ENCODE peak calls at places on chromosomes 6 and 20, in seven cellular contexts. R is tibial artery, O is heart left ventricle, P is right cardiac atrium, M is trophoblast cell, V is endodermal cell, L is thyroid gland. W is an unnamed sample. For H3K4me1 and H3K27me3, the result is how much of the 10 kb centered on the place peaks cover.

GRCh38 chr6:9083108-9083507 is 647.8 kb upstream of the SLC35B3 start:
- DNase-seq in R (no peak), M (no peak), O (no peak), L (no peak), P (no peak), V (no peak), W (no peak)

GRCh38 chr6:111813247-111814162 is 59.7 kb downstream of the FYN start:
- DNase-seq in M (no peak), L (no peak), V (no peak), O (no peak), P (no peak), R (no peak), W (no peak)

GRCh38 chr20:9609892-9610502 is 95.6 kb downstream of the LAMP5 start:
- DNase-seq in L (peak), P (peak), V (peak), M (peak), R (no peak), O (peak), W (peak)

GRCh38 chr6:118893095-118893881 is 664 bp upstream of the ASF1A start:
- DNase-seq in P (peak), M (peak), L (peak), R (peak), O (no peak), V (no peak), W (no peak)

GRCh38 chr6:15512126-15512525 is 150.7 kb downstream of the DTNBP1 start:
- DNase-seq in R (no peak), P (no peak), M (no peak), V (no peak), L (peak), O (no peak), W (no peak)

GRCh38 chr6:101398716-101399626 is 5.5 kb downstream of the GRIK2 start:
- DNase-seq in V (peak), M (no peak), P (no peak), R (no peak), L (no peak), O (no peak), W (no peak)

GRCh38 chr20:3082306-3082951 is 2.1 kb downstream of the AVP start:
- DNase-seq in R (no peak), M (no peak), P (peak), L (no peak), O (no peak), V (peak), W (no peak)

GRCh38 chr6:125888989-125889656 is 67.4 kb upstream of the HINT3 start:
- DNase-seq in M (peak), L (no peak), V (peak), P (no peak), O (no peak), R (no peak), W (no peak)

GRCh38 chr6:163333686-163334085 is 80.8 kb upstream of the QKI start:
- DNase-seq in O (no peak), P (no peak), R (peak), M (no peak), V (no peak), L (no peak), W (no peak)

GRCh38 chr20:58322083-58322482 is 12.6 kb downstream of the RAB22A start:
- DNase-seq in M (no peak), O (no peak), L (no peak), V (no peak), R (no peak), P (no peak), W (no peak)

GRCh38 chr6:119034827-119035458 is 43.5 kb downstream of the FAM184A start:
- DNase-seq in M (no peak), P (no peak), R (no peak), L (peak), O (no peak), V (no peak), W (no peak)

GRCh38 chr20:35215066-35215956 is 11.2 kb upstream of the MMP24 start:
- DNase-seq in V (no peak), O (no peak), M (no peak), R (no peak), P (no peak), L (no peak), W (no peak)

GRCh38 chr6:104525677-104526322 is 333.9 kb downstream of the HACE1 start:
- DNase-seq in P (peak), R (peak), V (peak), L (peak), O (peak), M (peak), W (peak)

GRCh38 chr6:41694815-41695536 is 40.4 kb downstream of the TFEB start:
- DNase-seq in L (no peak), P (no peak), R (no peak), O (no peak), M (no peak), V (no peak), W (no peak)

GRCh38 chr6:168359794-168360193 is 40.2 kb upstream of the DACT2 start:
- DNase-seq in P (no peak), O (no peak), M (no peak), V (no peak), R (no peak), L (no peak), W (no peak)

GRCh38 chr20:11686900-11687543 is 230.7 kb upstream of the BTBD3 start:
- DNase-seq in P (peak), M (no peak), V (peak), O (peak), R (no peak), L (peak), W (no peak)

GRCh38 chr6:26089272-26089671 is 2.0 kb downstream of the HFE start:
- DNase-seq in L (no peak), M (no peak), R (no peak), P (peak), O (no peak), V (no peak), W (no peak)

GRCh38 chr20:36991708-36992107 is 40.2 kb upstream of the SAMHD1 start:
- DNase-seq in M (no peak), R (no peak), V (no peak), P (no peak), O (no peak), L (no peak), W (no peak)

GRCh38 chr6:3742426-3743344 is 8.8 kb downstream of the PXDC1 start:
- DNase-seq in L (peak), M (peak), V (peak), R (peak), O (peak), P (peak), W (no peak)

GRCh38 chr6:150152891-150153876 is 10.3 kb downstream of the PPP1R14C start:
- DNase-seq in O (no peak), P (no peak), R (no peak), V (no peak), M (peak), L (no peak), W (no peak)

GRCh38 chr20:15122613-15123012 is 785.2 kb upstream of the FLRT3 start:
- DNase-seq in P (no peak), M (no peak), V (no peak), R (no peak), L (no peak), O (no peak), W (no peak)

GRCh38 chr6:148924226-148924989 is 177.6 kb downstream of the UST start:
- DNase-seq in O (no peak), V (peak), L (no peak), P (no peak), M (no peak), R (no peak), W (no peak)

GRCh38 chr20:9068896-9069663 is at the start of gene PLCB4:
- DNase-seq in P (peak), O (peak), R (peak), L (peak), V (peak), M (peak), W (no peak)

GRCh38 chr20:43721429-43722152 is 5.2 kb downstream of the GTSF1L start:
- DNase-seq in P (no peak), L (no peak), R (no peak), O (no peak), M (no peak), V (peak), W (no peak)

GRCh38 chr6:37763413-37763812 is 56.1 kb upstream of the ZFAND3 start:
- DNase-seq in M (no peak), V (no peak), R (no peak), P (no peak), L (no peak), O (no peak), W (no peak)

GRCh38 chr6:82086944-82087343 is 160.6 kb downstream of the IBTK start:
- DNase-seq in P (no peak), L (no peak), V (no peak), O (no peak), M (no peak), R (no peak), W (no peak)

GRCh38 chr6:33908025-33908424 is 104.2 kb upstream of the MLN start:
- DNase-seq in O (no peak), V (no peak), R (no peak), M (no peak), P (no peak), L (no peak), W (no peak)

DNA sequence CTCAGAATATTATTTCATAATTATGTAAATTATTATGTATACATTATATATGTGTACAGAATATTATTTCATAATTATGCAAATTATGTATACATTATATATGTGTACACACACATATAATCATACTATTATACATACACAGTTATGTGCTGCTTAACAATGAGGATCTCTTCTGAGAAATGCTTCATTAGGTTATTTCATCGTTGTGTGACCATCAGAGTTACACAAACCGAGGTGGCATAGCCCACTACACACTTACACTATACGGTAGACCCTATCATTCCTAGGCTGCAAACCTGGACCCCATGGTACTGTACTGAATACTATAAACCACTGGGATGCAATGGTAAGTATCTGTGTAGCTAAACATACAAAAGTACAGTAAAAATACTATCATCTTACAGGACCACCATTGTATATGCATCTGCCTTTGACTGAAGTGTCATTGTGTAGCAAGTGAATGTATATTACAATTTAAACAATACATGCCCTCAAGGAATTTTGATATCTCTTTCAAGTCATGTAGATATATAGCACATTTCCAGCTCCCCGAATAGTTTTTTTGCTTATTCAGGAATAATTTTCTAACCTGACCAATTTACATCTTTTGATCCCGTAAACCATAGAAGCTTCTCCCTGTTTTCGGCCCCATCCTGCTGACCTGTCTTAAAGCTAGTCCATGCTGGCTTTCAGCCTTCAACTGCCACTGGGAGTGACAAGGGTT is 71.2 kb downstream of the TMEM170B start:
- DNase-seq in R (no peak), O (no peak), P (no peak), V (no peak), L (no peak), M (no peak), W (no peak)
- H3K4me1 ChIP-seq in R (half or more), O (under half), P (under half), V (under half), L (under half), M (under half), W (under half)

GRCh38 chr6:1610497-1611321 is 994 bp downstream of the FOXC1 start:
- DNase-seq in M (no peak), L (peak), R (peak), V (peak), P (peak), O (no peak), W (no peak)
- H3K27me3 ChIP-seq in M (half or more), L (half or more), R (under half), V (half or more), P (under half), O (half or more), W (half or more)

GRCh38 chr20:5608104-5608447 is 142.1 kb upstream of the SHLD1 start:
- DNase-seq in V (no peak), O (no peak), R (no peak), L (no peak), P (no peak), M (no peak), W (no peak)

GRCh38 chr20:5608448-5609161 is 141.6 kb upstream of the SHLD1 start:
- DNase-seq in O (no peak), V (no peak), P (no peak), L (no peak), R (no peak), M (no peak), W (no peak)

GRCh38 chr20:5602346-5602745 is 147.9 kb upstream of the SHLD1 start:
- DNase-seq in O (no peak), P (no peak), R (no peak), M (no peak), L (no peak), V (no peak), W (no peak)

GRCh38 chr20:5600982-5601381 is 149.2 kb upstream of the SHLD1 start:
- DNase-seq in M (no peak), P (no peak), O (no peak), R (no peak), L (no peak), V (no peak), W (no peak)

GRCh38 chr20:5606347-5606746 is 143.9 kb upstream of the SHLD1 start:
- DNase-seq in O (no peak), M (no peak), P (no peak), L (no peak), R (no peak), V (no peak), W (no peak)
- H3K4me3 ChIP-seq in O (no peak), M (no peak), P (no peak), L (no peak), R (no peak), V (no peak), W (no peak)

DNA sequence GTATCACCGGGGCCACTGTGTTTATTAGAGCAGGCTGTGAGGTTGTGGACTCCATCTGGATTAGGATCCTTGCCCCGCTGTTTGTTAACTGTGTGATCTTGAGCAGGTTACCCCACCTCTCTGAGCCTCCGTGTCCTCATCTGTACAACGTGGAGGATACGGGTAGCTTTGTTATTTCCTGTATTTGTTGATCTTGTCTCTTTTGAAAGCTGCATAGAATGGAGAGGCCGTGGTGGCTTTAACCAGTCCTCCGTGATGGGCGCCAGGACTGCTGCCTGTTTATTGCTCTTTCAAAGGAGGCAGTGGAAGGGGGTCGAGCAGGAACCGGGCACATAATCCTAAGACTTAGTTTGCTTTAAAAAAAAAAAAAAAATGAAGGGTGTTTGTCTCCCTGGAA is 22.9 kb downstream of the BCAS4 start:
- DNase-seq in P (no peak), V (no peak), O (no peak), M (no peak), L (no peak), R (no peak), W (no peak)
- H3K4me1 ChIP-seq in P (under half), V (under half), O (under half), M (under half), L (under half), R (under half), W (under half)

GRCh38 chr6:39794231-39794630 is 2.1 kb downstream of the DAAM2 start:
- DNase-seq in R (no peak), L (no peak), P (no peak), V (no peak), O (no peak), M (no peak), W (no peak)
- H3K27me3 ChIP-seq in R (under half), L (under half), P (under half), V (under half), O (under half), M (under half), W (under half)